ENCODE peak calls at places on chromosomes 11 and 22, in seven cellular contexts. S is mammary epithelial cell, A is MM.1S, T is fibroblast of lung, G is endothelial cell of umbilical vein, R is neuronal stem cell, I is K562. D is an unnamed sample. For H3K4me1 and H3K36me3, the result is how much of the 10 kb centered on the place peaks cover.

GRCh38 chr22:17130199-17130598 is 9.0 kb upstream of the TMEM121B start:
- DNase-seq in G (no peak), T (peak), A (no peak), S (no peak), R (no peak), I (no peak), D (no peak)

GRCh38 chr11:116373545-116373944 is 399.2 kb downstream of the BUD13 start:
- DNase-seq in S (no peak), T (no peak), G (peak), R (no peak), I (no peak), A (no peak), D (no peak)

GRCh38 chr22:39290248-39290720 is 29.1 kb downstream of the RPL3 start:
- DNase-seq in T (no peak), R (no peak), A (no peak), I (no peak), G (no peak), S (peak), D (no peak)

GRCh38 chr11:10204021-10204420 is 90.0 kb downstream of the SBF2 start:
- DNase-seq in S (no peak), R (no peak), A (no peak), T (no peak), G (no peak), I (no peak), D (no peak)

GRCh38 chr22:50717709-50718351 is 20.2 kb upstream of the ACR start:
- DNase-seq in T (no peak), I (no peak), G (no peak), S (no peak), R (no peak), A (no peak), D (no peak)

GRCh38 chr11:2885017-2885675 is 429 bp downstream of the CDKN1C start:
- DNase-seq in S (no peak), I (peak), A (peak), G (peak), T (peak), R (no peak), D (peak)

GRCh38 chr22:19477321-19478085 is 1.5 kb downstream of the UFD1 start:
- DNase-seq in I (no peak), A (peak), G (peak), S (no peak), R (no peak), T (peak), D (no peak)

GRCh38 chr11:48019230-48019584 is 38.8 kb downstream of the PTPRJ start:
- DNase-seq in S (no peak), I (no peak), A (no peak), R (peak), T (peak), G (peak), D (no peak)

GRCh38 chr22:49561976-49562375 is 265.7 kb downstream of the BRD1 start:
- DNase-seq in T (no peak), A (no peak), S (no peak), G (no peak), I (no peak), R (no peak), D (no peak)

GRCh38 chr11:36399236-36399635 is 103.1 kb downstream of the PRR5L start:
- DNase-seq in R (no peak), T (no peak), G (no peak), I (no peak), S (no peak), A (no peak), D (no peak)

GRCh38 chr22:49733631-49734030 is 94.0 kb downstream of the BRD1 start:
- DNase-seq in A (no peak), R (no peak), S (no peak), G (no peak), T (no peak), I (no peak), D (no peak)

GRCh38 chr11:106480581-106481185 is 403.2 kb downstream of the AASDHPPT start:
- DNase-seq in G (no peak), I (no peak), R (no peak), A (no peak), T (peak), S (no peak), D (no peak)

GRCh38 chr22:45844949-45845613 is 131.9 kb downstream of the WNT7B start:
- DNase-seq in A (no peak), G (no peak), T (peak), S (no peak), I (no peak), R (peak), D (no peak)

DNA sequence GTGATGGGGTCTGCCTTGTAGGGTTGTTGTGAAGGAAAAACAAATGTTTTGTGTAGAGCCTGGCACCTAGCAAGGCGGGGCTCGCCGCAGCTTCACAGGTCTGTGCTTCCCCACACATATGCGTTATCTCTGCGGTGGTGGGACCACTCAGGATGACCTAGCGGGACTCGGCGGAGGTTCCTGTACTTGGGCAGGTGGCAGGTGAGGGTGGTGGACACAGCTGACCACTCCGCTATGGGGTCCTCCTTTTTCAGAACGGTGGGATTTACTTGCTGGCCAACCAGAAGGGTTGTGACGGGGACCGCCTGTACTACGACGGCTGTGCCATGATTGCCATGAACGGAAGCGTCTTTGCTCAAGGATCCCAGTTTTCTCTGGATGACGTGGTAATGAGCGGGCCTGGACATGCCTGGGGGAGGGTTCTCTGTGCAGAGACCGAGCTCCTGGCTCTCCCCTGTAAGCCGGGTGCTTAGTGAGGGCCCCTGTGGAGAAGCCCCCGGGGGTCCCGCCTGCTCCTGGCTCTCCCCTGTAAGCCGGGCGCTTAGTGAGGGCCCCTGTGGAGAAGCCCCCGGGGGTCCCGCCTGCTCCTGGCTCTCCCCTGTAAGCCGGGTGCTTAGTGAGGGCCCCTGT is 21.3 kb downstream of the NADSYN1 start:
- DNase-seq in S (no peak), G (no peak), A (no peak), R (no peak), T (no peak), I (no peak), D (no peak)
- H3K4me1 ChIP-seq in S (under half), G (under half), A (under half), R (under half), T (under half), I (under half), D (under half)

DNA sequence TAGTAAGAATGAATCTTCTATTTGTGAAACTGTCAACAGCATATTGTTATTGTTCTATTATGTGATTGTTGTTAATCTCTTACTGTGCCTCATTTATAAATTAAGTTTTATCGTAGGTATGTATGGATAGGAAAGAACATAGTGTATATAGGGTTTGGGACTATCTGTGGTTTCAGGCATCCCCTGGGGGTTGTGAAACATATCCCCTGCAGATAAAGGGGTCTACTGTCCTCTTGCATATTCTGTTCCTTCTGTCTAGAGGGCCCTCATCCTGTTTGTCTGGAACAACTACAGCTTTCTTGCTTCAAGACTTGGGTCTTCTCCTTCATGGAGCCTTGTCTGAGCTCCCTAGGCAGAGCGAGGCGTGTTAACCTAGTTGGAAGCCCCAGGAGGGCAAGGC is 159.6 kb downstream of the KIRREL3 start:
- DNase-seq in I (no peak), T (no peak), G (no peak), S (no peak), R (no peak), A (no peak), D (no peak)
- H3K9ac ChIP-seq in I (no peak), T (no peak), G (no peak), S (no peak), R (no peak), A (no peak), D (no peak)

DNA sequence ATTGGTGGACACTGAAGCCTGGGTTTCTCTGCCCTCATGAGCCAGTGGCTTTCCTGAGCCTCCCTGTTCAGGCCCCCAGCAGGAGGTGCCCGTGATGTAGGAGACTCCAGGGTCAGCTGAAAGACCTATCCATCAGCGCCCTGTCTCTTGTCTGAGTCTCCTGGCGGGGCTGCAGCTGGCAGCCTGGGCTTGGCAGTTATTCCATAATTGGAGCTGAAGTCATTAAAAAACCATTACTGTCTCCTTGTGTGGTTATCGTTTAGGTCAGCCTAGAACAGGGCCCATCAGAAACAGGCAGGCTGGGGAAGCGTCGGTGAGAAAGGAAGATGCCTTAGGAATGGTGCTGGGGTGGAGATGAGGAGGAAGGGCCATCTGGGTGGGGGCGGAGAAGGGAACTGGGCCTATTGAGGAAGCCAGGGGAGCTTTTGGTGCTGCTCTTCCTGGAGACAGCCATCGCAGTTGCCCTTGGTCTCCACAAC is 5.0 kb downstream of the TUB start:
- DNase-seq in I (no peak), G (no peak), A (no peak), R (no peak), S (no peak), T (peak), D (no peak)
- H3K36me3 ChIP-seq in I (under half), G (under half), A (under half), R (under half), S (under half), T (under half), D (under half)

GRCh38 chr11:76768091-76769047 is 14.8 kb upstream of the TSKU start:
- DNase-seq in A (peak), T (peak), G (peak), I (no peak), R (no peak), S (peak), D (peak)
- H3K4me1 ChIP-seq in A (under half), T (under half), G (under half), I (under half), R (under half), S (half or more), D (under half)

GRCh38 chr11:67429038-67429668 is 859 bp downstream of the RPS6KB2 start:
- DNase-seq in T (no peak), G (no peak), R (no peak), I (peak), S (no peak), A (no peak), D (no peak)

GRCh38 chr11:67428052-67429001 is at the start of gene RPS6KB2:
- DNase-seq in A (peak), I (peak), S (peak), R (peak), G (peak), T (peak), D (peak)

GRCh38 chr11:67431346-67432249 is 3.3 kb downstream of the RPS6KB2 start:
- DNase-seq in S (no peak), G (no peak), R (no peak), T (no peak), I (no peak), A (no peak), D (no peak)

GRCh38 chr11:67432655-67433349 is 4.5 kb downstream of the RPS6KB2 start:
- DNase-seq in G (no peak), R (no peak), I (no peak), A (no peak), T (no peak), S (no peak), D (no peak)

GRCh38 chr11:67429722-67430121 is 1.4 kb downstream of the RPS6KB2 start:
- DNase-seq in R (no peak), G (no peak), T (no peak), S (no peak), A (no peak), I (no peak), D (no peak)
- H3K9ac ChIP-seq in R (no peak), G (no peak), T (no peak), S (no peak), A (peak), I (peak), D (no peak)

GRCh38 chr11:124415356-124415923 is 9.2 kb downstream of the OR8B4 start:
- DNase-seq in I (peak), A (peak), T (peak), G (peak), R (peak), S (no peak), D (no peak)
- H3K36me3 ChIP-seq in I (under half), A (under half), T (under half), G (under half), R (under half), S (under half), D (under half)